ENCODE peak calls at places on chromosomes 2 and 18, in seven cellular contexts. One of them, this sample, is unnamed.

GRCh38 chr2:55901322-55901721 is 22.3 kb downstream of the EFEMP1 start:
- DNase-seq in brain microvascular endothelial cell: no peak
- DNase-seq in HL-60: no peak
- DNase-seq in CD8-positive, alpha-beta memory T cell: no peak
- DNase-seq in IMR-90: peak
- DNase-seq in cardiac muscle cell: peak
- DNase-seq in prostate gland: no peak
- DNase-seq in this sample: no peak

GRCh38 chr2:10190737-10191532 is 68.4 kb downstream of the RRM2 start:
- DNase-seq in brain microvascular endothelial cell: no peak
- DNase-seq in HL-60: no peak
- DNase-seq in CD8-positive, alpha-beta memory T cell: no peak
- DNase-seq in IMR-90: no peak
- DNase-seq in cardiac muscle cell: no peak
- DNase-seq in prostate gland: no peak
- DNase-seq in this sample: no peak

GRCh38 chr2:37630298-37630697 is 41.1 kb downstream of the CDC42EP3 start:
- DNase-seq in brain microvascular endothelial cell: no peak
- DNase-seq in HL-60: no peak
- DNase-seq in CD8-positive, alpha-beta memory T cell: no peak
- DNase-seq in IMR-90: no peak
- DNase-seq in cardiac muscle cell: no peak
- DNase-seq in prostate gland: no peak
- DNase-seq in this sample: no peak

GRCh38 chr2:226766352-226767055 is 33.1 kb downstream of the IRS1 start:
- DNase-seq in brain microvascular endothelial cell: peak
- DNase-seq in HL-60: no peak
- DNase-seq in CD8-positive, alpha-beta memory T cell: no peak
- DNase-seq in IMR-90: peak
- DNase-seq in cardiac muscle cell: no peak
- DNase-seq in prostate gland: no peak
- DNase-seq in this sample: no peak

GRCh38 chr2:40346535-40347354 is 105.1 kb downstream of the SLC8A1 start:
- DNase-seq in brain microvascular endothelial cell: no peak
- DNase-seq in HL-60: no peak
- DNase-seq in CD8-positive, alpha-beta memory T cell: no peak
- DNase-seq in IMR-90: peak
- DNase-seq in cardiac muscle cell: peak
- DNase-seq in prostate gland: no peak
- DNase-seq in this sample: no peak

GRCh38 chr2:53508667-53509066 is 258.9 kb upstream of the CHAC2 start:
- DNase-seq in brain microvascular endothelial cell: peak
- DNase-seq in HL-60: peak
- DNase-seq in CD8-positive, alpha-beta memory T cell: no peak
- DNase-seq in IMR-90: peak
- DNase-seq in cardiac muscle cell: no peak
- DNase-seq in prostate gland: no peak
- DNase-seq in this sample: no peak

GRCh38 chr2:28344756-28345291 is 47.8 kb upstream of the FOSL2 start:
- DNase-seq in brain microvascular endothelial cell: no peak
- DNase-seq in HL-60: no peak
- DNase-seq in CD8-positive, alpha-beta memory T cell: no peak
- DNase-seq in IMR-90: no peak
- DNase-seq in cardiac muscle cell: no peak
- DNase-seq in prostate gland: no peak
- DNase-seq in this sample: no peak

GRCh38 chr2:74461187-74462053 is 3.2 kb downstream of the WBP1 start:
- DNase-seq in brain microvascular endothelial cell: no peak
- DNase-seq in HL-60: no peak
- DNase-seq in CD8-positive, alpha-beta memory T cell: no peak
- DNase-seq in IMR-90: no peak
- DNase-seq in cardiac muscle cell: peak
- DNase-seq in prostate gland: no peak
- DNase-seq in this sample: peak

GRCh38 chr2:133063792-133064191 is 393.8 kb upstream of the LYPD1 start:
- DNase-seq in brain microvascular endothelial cell: peak
- DNase-seq in HL-60: no peak
- DNase-seq in CD8-positive, alpha-beta memory T cell: no peak
- DNase-seq in IMR-90: peak
- DNase-seq in cardiac muscle cell: peak
- DNase-seq in prostate gland: no peak
- DNase-seq in this sample: no peak

GRCh38 chr2:19505199-19506136 is 147.0 kb upstream of the OSR1 start:
- DNase-seq in brain microvascular endothelial cell: no peak
- DNase-seq in HL-60: no peak
- DNase-seq in CD8-positive, alpha-beta memory T cell: no peak
- DNase-seq in IMR-90: no peak
- DNase-seq in cardiac muscle cell: peak
- DNase-seq in prostate gland: no peak
- DNase-seq in this sample: no peak

GRCh38 chr2:82001614-82002013 is 1697.1 kb upstream of the LRRTM1 start:
- DNase-seq in brain microvascular endothelial cell: no peak
- DNase-seq in HL-60: no peak
- DNase-seq in CD8-positive, alpha-beta memory T cell: no peak
- DNase-seq in IMR-90: no peak
- DNase-seq in cardiac muscle cell: no peak
- DNase-seq in prostate gland: no peak
- DNase-seq in this sample: no peak

GRCh38 chr2:237297421-237298155 is 116.4 kb downstream of the COL6A3 start:
- DNase-seq in brain microvascular endothelial cell: no peak
- DNase-seq in HL-60: no peak
- DNase-seq in CD8-positive, alpha-beta memory T cell: no peak
- DNase-seq in IMR-90: peak
- DNase-seq in cardiac muscle cell: no peak
- DNase-seq in prostate gland: no peak
- DNase-seq in this sample: no peak

GRCh38 chr2:182895798-182896197 is 29.4 kb upstream of the FRZB start:
- DNase-seq in brain microvascular endothelial cell: no peak
- DNase-seq in HL-60: no peak
- DNase-seq in CD8-positive, alpha-beta memory T cell: no peak
- DNase-seq in IMR-90: no peak
- DNase-seq in cardiac muscle cell: no peak
- DNase-seq in prostate gland: no peak
- DNase-seq in this sample: no peak

GRCh38 chr2:231670892-231671616 is 37.3 kb upstream of the PTMA start:
- DNase-seq in brain microvascular endothelial cell: no peak
- DNase-seq in HL-60: peak
- DNase-seq in CD8-positive, alpha-beta memory T cell: no peak
- DNase-seq in IMR-90: no peak
- DNase-seq in cardiac muscle cell: no peak
- DNase-seq in prostate gland: no peak
- DNase-seq in this sample: no peak

GRCh38 chr18:57440331-57441101 is 5.3 kb downstream of the ONECUT2 start:
- DNase-seq in brain microvascular endothelial cell: no peak
- DNase-seq in HL-60: no peak
- DNase-seq in CD8-positive, alpha-beta memory T cell: no peak
- DNase-seq in IMR-90: no peak
- DNase-seq in cardiac muscle cell: no peak
- DNase-seq in prostate gland: no peak
- DNase-seq in this sample: no peak

GRCh38 chr2:41149054-41149453 is 697.2 kb upstream of the SLC8A1 start:
- DNase-seq in brain microvascular endothelial cell: no peak
- DNase-seq in HL-60: no peak
- DNase-seq in CD8-positive, alpha-beta memory T cell: no peak
- DNase-seq in IMR-90: no peak
- DNase-seq in cardiac muscle cell: no peak
- DNase-seq in prostate gland: no peak
- DNase-seq in this sample: no peak

GRCh38 chr2:27736031-27736889 is 35.3 kb upstream of the MRPL33 start:
- DNase-seq in brain microvascular endothelial cell: no peak
- DNase-seq in HL-60: no peak
- DNase-seq in CD8-positive, alpha-beta memory T cell: no peak
- DNase-seq in IMR-90: no peak
- DNase-seq in cardiac muscle cell: peak
- DNase-seq in prostate gland: no peak
- DNase-seq in this sample: no peak

GRCh38 chr2:67043781-67044478 is 353.2 kb upstream of the ETAA1 start:
- DNase-seq in brain microvascular endothelial cell: no peak
- DNase-seq in HL-60: no peak
- DNase-seq in CD8-positive, alpha-beta memory T cell: no peak
- DNase-seq in IMR-90: no peak
- DNase-seq in cardiac muscle cell: no peak
- DNase-seq in prostate gland: no peak
- DNase-seq in this sample: no peak

GRCh38 chr2:234556848-234557573 is 60.1 kb upstream of the ARL4C start:
- DNase-seq in brain microvascular endothelial cell: peak
- DNase-seq in HL-60: no peak
- DNase-seq in CD8-positive, alpha-beta memory T cell: no peak
- DNase-seq in IMR-90: peak
- DNase-seq in cardiac muscle cell: no peak
- DNase-seq in prostate gland: peak
- DNase-seq in this sample: no peak

GRCh38 chr18:78638889-78639596 is 340.6 kb upstream of the SALL3 start:
- DNase-seq in brain microvascular endothelial cell: no peak
- DNase-seq in HL-60: peak
- DNase-seq in CD8-positive, alpha-beta memory T cell: no peak
- DNase-seq in IMR-90: no peak
- DNase-seq in cardiac muscle cell: no peak
- DNase-seq in prostate gland: peak
- DNase-seq in this sample: no peak

GRCh38 chr18:5415665-5416064 is 120.1 kb upstream of the ZBTB14 start:
- DNase-seq in brain microvascular endothelial cell: no peak
- DNase-seq in HL-60: no peak
- DNase-seq in CD8-positive, alpha-beta memory T cell: no peak
- DNase-seq in IMR-90: no peak
- DNase-seq in cardiac muscle cell: no peak
- DNase-seq in prostate gland: no peak
- DNase-seq in this sample: no peak
- H3K27ac ChIP-seq in brain microvascular endothelial cell: no peak
- H3K27ac ChIP-seq in HL-60: no peak
- H3K27ac ChIP-seq in CD8-positive, alpha-beta memory T cell: no peak
- H3K27ac ChIP-seq in IMR-90: no peak
- H3K27ac ChIP-seq in cardiac muscle cell: peak
- H3K27ac ChIP-seq in prostate gland: no peak
- H3K27ac ChIP-seq in this sample: no peak

GRCh38 chr2:170822292-170822884 is 5.7 kb downstream of the GAD1 start:
- DNase-seq in brain microvascular endothelial cell: no peak
- DNase-seq in HL-60: no peak
- DNase-seq in CD8-positive, alpha-beta memory T cell: no peak
- DNase-seq in IMR-90: no peak
- DNase-seq in cardiac muscle cell: no peak
- DNase-seq in prostate gland: no peak
- DNase-seq in this sample: no peak
- H3K27ac ChIP-seq in brain microvascular endothelial cell: no peak
- H3K27ac ChIP-seq in HL-60: no peak
- H3K27ac ChIP-seq in CD8-positive, alpha-beta memory T cell: no peak
- H3K27ac ChIP-seq in IMR-90: no peak
- H3K27ac ChIP-seq in cardiac muscle cell: no peak
- H3K27ac ChIP-seq in prostate gland: no peak
- H3K27ac ChIP-seq in this sample: no peak

GRCh38 chr2:31725444-31725843 is 144.7 kb upstream of the SRD5A2 start:
- DNase-seq in brain microvascular endothelial cell: no peak
- DNase-seq in HL-60: no peak
- DNase-seq in CD8-positive, alpha-beta memory T cell: no peak
- DNase-seq in IMR-90: no peak
- DNase-seq in cardiac muscle cell: no peak
- DNase-seq in prostate gland: no peak
- DNase-seq in this sample: no peak

GRCh38 chr2:31728406-31729064 is 147.8 kb upstream of the SRD5A2 start:
- DNase-seq in brain microvascular endothelial cell: no peak
- DNase-seq in HL-60: no peak
- DNase-seq in CD8-positive, alpha-beta memory T cell: no peak
- DNase-seq in IMR-90: no peak
- DNase-seq in cardiac muscle cell: no peak
- DNase-seq in prostate gland: no peak
- DNase-seq in this sample: no peak

GRCh38 chr2:31729065-31729439 is 148.3 kb upstream of the SRD5A2 start:
- DNase-seq in brain microvascular endothelial cell: no peak
- DNase-seq in HL-60: no peak
- DNase-seq in CD8-positive, alpha-beta memory T cell: no peak
- DNase-seq in IMR-90: no peak
- DNase-seq in cardiac muscle cell: no peak
- DNase-seq in prostate gland: no peak
- DNase-seq in this sample: no peak

DNA sequence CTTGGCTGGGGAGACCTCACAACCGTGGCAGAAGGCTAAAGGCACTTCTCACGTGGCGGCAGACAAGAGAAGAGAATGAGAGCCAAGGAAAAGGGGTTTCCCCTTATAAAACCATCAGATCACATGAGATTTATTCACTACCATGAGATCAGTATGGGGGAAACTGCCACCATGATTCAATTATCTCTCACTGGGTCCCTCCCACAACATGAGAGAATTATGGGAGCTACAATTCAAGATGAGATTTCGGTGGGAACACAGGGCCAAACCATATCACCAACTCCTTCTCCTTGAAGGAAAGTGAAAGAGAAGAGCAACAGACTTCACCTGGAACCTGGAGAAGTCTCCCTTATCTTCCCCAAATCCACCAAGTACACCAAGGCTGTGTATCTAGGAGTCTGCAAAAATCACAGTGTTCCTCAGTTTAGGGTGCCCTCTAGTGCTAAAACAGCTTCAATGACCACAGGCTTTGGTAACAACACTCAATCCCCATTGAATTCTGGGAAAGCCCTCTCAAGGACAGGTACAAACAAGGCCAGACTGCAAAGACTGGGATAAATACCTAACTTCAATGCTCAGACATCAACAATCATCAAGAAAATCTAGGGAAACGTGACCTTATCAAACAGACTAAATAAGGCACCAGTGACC is 148.8 kb upstream of the SRD5A2 start:
- DNase-seq in brain microvascular endothelial cell: peak
- DNase-seq in HL-60: no peak
- DNase-seq in CD8-positive, alpha-beta memory T cell: no peak
- DNase-seq in IMR-90: peak
- DNase-seq in cardiac muscle cell: peak
- DNase-seq in prostate gland: no peak
- DNase-seq in this sample: no peak
- H3K27ac ChIP-seq in brain microvascular endothelial cell: no peak
- H3K27ac ChIP-seq in HL-60: no peak
- H3K27ac ChIP-seq in CD8-positive, alpha-beta memory T cell: no peak
- H3K27ac ChIP-seq in IMR-90: no peak
- H3K27ac ChIP-seq in cardiac muscle cell: no peak
- H3K27ac ChIP-seq in prostate gland: no peak
- H3K27ac ChIP-seq in this sample: no peak

GRCh38 chr18:49021433-49022129 is 70.8 kb upstream of the SMAD7 start:
- DNase-seq in brain microvascular endothelial cell: peak
- DNase-seq in HL-60: peak
- DNase-seq in CD8-positive, alpha-beta memory T cell: no peak
- DNase-seq in IMR-90: peak
- DNase-seq in cardiac muscle cell: peak
- DNase-seq in prostate gland: no peak
- DNase-seq in this sample: no peak

GRCh38 chr18:49021076-49021432 is 70.3 kb upstream of the SMAD7 start:
- DNase-seq in brain microvascular endothelial cell: no peak
- DNase-seq in HL-60: no peak
- DNase-seq in CD8-positive, alpha-beta memory T cell: no peak
- DNase-seq in IMR-90: no peak
- DNase-seq in cardiac muscle cell: no peak
- DNase-seq in prostate gland: no peak
- DNase-seq in this sample: no peak

GRCh38 chr18:49023938-49024341 is 73.2 kb upstream of the SMAD7 start:
- DNase-seq in brain microvascular endothelial cell: no peak
- DNase-seq in HL-60: no peak
- DNase-seq in CD8-positive, alpha-beta memory T cell: no peak
- DNase-seq in IMR-90: no peak
- DNase-seq in cardiac muscle cell: no peak
- DNase-seq in prostate gland: no peak
- DNase-seq in this sample: no peak

GRCh38 chr18:49023281-49023937 is 72.6 kb upstream of the SMAD7 start:
- DNase-seq in brain microvascular endothelial cell: no peak
- DNase-seq in HL-60: no peak
- DNase-seq in CD8-positive, alpha-beta memory T cell: no peak
- DNase-seq in IMR-90: no peak
- DNase-seq in cardiac muscle cell: no peak
- DNase-seq in prostate gland: no peak
- DNase-seq in this sample: peak

GRCh38 chr18:49022311-49023280 is 71.8 kb upstream of the SMAD7 start:
- DNase-seq in brain microvascular endothelial cell: no peak
- DNase-seq in HL-60: no peak
- DNase-seq in CD8-positive, alpha-beta memory T cell: no peak
- DNase-seq in IMR-90: no peak
- DNase-seq in cardiac muscle cell: no peak
- DNase-seq in prostate gland: no peak
- DNase-seq in this sample: no peak
- H3K27ac ChIP-seq in brain microvascular endothelial cell: no peak
- H3K27ac ChIP-seq in HL-60: no peak
- H3K27ac ChIP-seq in CD8-positive, alpha-beta memory T cell: no peak
- H3K27ac ChIP-seq in IMR-90: no peak
- H3K27ac ChIP-seq in cardiac muscle cell: no peak
- H3K27ac ChIP-seq in prostate gland: no peak
- H3K27ac ChIP-seq in this sample: no peak

This sample was measured in CD4-positive, CD25-positive, alpha-beta regulatory T cell.